ENCODE peak calls at places on chromosomes 6 and 20, in four cellular contexts. Q, S, K and F are unnamed samples.

GRCh38 chr20:2798814-2799213 is 1.6 kb downstream of the CPXM1 start:
- DNase-seq in Q (peak), S (no peak), K (peak), F (no peak)

GRCh38 chr20:58994390-58995159 is 12.5 kb downstream of the CTSZ start:
- DNase-seq in Q (no peak), S (no peak), K (no peak), F (no peak)

GRCh38 chr6:20953019-20953418 is 418.8 kb downstream of the CDKAL1 start:
- DNase-seq in Q (no peak), S (no peak), K (no peak), F (peak)

GRCh38 chr6:145235207-145235606 is 500.1 kb downstream of the EPM2A start:
- DNase-seq in Q (peak), S (no peak), K (no peak), F (no peak)

GRCh38 chr6:26224940-26225847 is 138.0 kb downstream of the HFE start:
- DNase-seq in Q (peak), S (no peak), K (no peak), F (peak)

GRCh38 chr20:50189681-50190250 is 864 bp upstream of the CEBPB start:
- DNase-seq in Q (no peak), S (no peak), K (peak), F (no peak)

GRCh38 chr20:50313223-50313820 is 122.7 kb downstream of the CEBPB start:
- DNase-seq in Q (peak), S (no peak), K (no peak), F (no peak)

GRCh38 chr6:89375427-89375868 is 22.9 kb upstream of the UBE2J1 start:
- DNase-seq in Q (no peak), S (no peak), K (peak), F (no peak)

GRCh38 chr6:27250955-27251671 is 3.6 kb downstream of the PRSS16 start:
- DNase-seq in Q (no peak), S (peak), K (peak), F (no peak)

GRCh38 chr20:24632581-24632980 is 163.2 kb downstream of the SYNDIG1 start:
- DNase-seq in Q (no peak), S (no peak), K (no peak), F (no peak)

GRCh38 chr6:31122803-31123706 is 2.8 kb upstream of the CDSN start:
- DNase-seq in Q (peak), S (no peak), K (peak), F (peak)

GRCh38 chr20:62977613-62978558 is 25.4 kb downstream of the SLC17A9 start:
- DNase-seq in Q (no peak), S (peak), K (peak), F (no peak)

GRCh38 chr6:4510906-4511625 is 265.1 kb upstream of the CDYL start:
- DNase-seq in Q (no peak), S (no peak), K (no peak), F (no peak)

GRCh38 chr6:15872252-15873103 is 209.7 kb upstream of the DTNBP1 start:
- DNase-seq in Q (no peak), S (no peak), K (peak), F (peak)

GRCh38 chr6:28988536-28989415 is 16.3 kb downstream of the ZNF311 start:
- DNase-seq in Q (peak), S (no peak), K (peak), F (peak)

GRCh38 chr6:105326216-105326615 is 76.7 kb downstream of the PREP start:
- DNase-seq in Q (peak), S (no peak), K (no peak), F (peak)

GRCh38 chr20:8255945-8256632 is 124.0 kb downstream of the PLCB1 start:
- DNase-seq in Q (no peak), S (no peak), K (no peak), F (no peak)

GRCh38 chr20:58618694-58619540 is 32.2 kb upstream of the STX16 start:
- DNase-seq in Q (peak), S (no peak), K (no peak), F (no peak)

GRCh38 chr6:6439778-6440177 is 119.3 kb upstream of the F13A1 start:
- DNase-seq in Q (no peak), S (peak), K (no peak), F (no peak)

GRCh38 chr6:40350942-40351217 is 236.3 kb downstream of the LRFN2 start:
- DNase-seq in Q (no peak), S (no peak), K (no peak), F (no peak)

GRCh38 chr6:110534731-110535164 is 58.3 kb upstream of the SLC22A16 start:
- DNase-seq in Q (peak), S (no peak), K (no peak), F (no peak)

GRCh38 chr6:167351656-167352354 is 26.9 kb downstream of the TTLL2 start:
- DNase-seq in Q (no peak), S (no peak), K (no peak), F (no peak)

GRCh38 chr20:61146006-61146405 is 106.1 kb upstream of the CDH4 start:
- DNase-seq in Q (no peak), S (no peak), K (no peak), F (no peak)

GRCh38 chr20:50146732-50147662 is 6.5 kb downstream of the PEDS1 start:
- DNase-seq in Q (peak), S (peak), K (peak), F (peak)

GRCh38 chr20:48171071-48171470 is 385.8 kb upstream of the SULF2 start:
- DNase-seq in Q (no peak), S (no peak), K (no peak), F (no peak)

GRCh38 chr6:114133816-114134215 is 162.9 kb upstream of the HDAC2 start:
- DNase-seq in Q (no peak), S (no peak), K (no peak), F (no peak)
- H3K27ac ChIP-seq in Q (no peak), S (no peak), K (no peak), F (no peak)

GRCh38 chr6:34143884-34144580 is 1.9 kb downstream of the GRM4 start:
- DNase-seq in Q (no peak), S (no peak), K (peak), F (peak)
- TF ChIP-seq FOS in Q (no peak), S (no peak), K (no peak), F (no peak)

GRCh38 chr6:32940656-32941411 is at the start of gene HLA-DMB:
- DNase-seq in Q (peak), S (peak), K (peak), F (peak)
- H3K27ac ChIP-seq in Q (no peak), S (peak), K (no peak), F (no peak)

GRCh38 chr6:69719602-69720193 is 77.1 kb downstream of the LMBRD1 start:
- DNase-seq in Q (peak), S (no peak), K (peak), F (peak)
- TF ChIP-seq FOS in Q (no peak), S (no peak), K (no peak), F (no peak)